ENCODE peak calls at places on chromosomes 2 and 18, in four cellular contexts. M, Y, U and E are unnamed samples.

GRCh38 chr2:96174251-96175144 is 29.3 kb upstream of the DUSP2 start:
- DNase-seq in M (peak), Y (no peak), U (peak), E (peak)

GRCh38 chr2:234145511-234145910 is 95.0 kb downstream of the SPP2 start:
- DNase-seq in M (no peak), Y (no peak), U (no peak), E (no peak)

GRCh38 chr2:36367497-36368353 is 12.1 kb downstream of the CRIM1 start:
- DNase-seq in M (no peak), Y (no peak), U (peak), E (no peak)

GRCh38 chr2:141055526-141055925 is 1075.3 kb downstream of the LRP1B start:
- DNase-seq in M (no peak), Y (no peak), U (no peak), E (no peak)

GRCh38 chr18:59057493-59057795 is 82.2 kb upstream of the SEC11C start:
- DNase-seq in M (no peak), Y (no peak), U (no peak), E (no peak)

GRCh38 chr2:125870746-125871145 is 785.2 kb upstream of the GYPC start:
- DNase-seq in M (no peak), Y (no peak), U (no peak), E (no peak)

GRCh38 chr2:149169653-149170052 is 131.2 kb downstream of the LYPD6B start:
- DNase-seq in M (no peak), Y (no peak), U (no peak), E (no peak)

GRCh38 chr2:100865819-100866462 is 46.0 kb downstream of the NPAS2 start:
- DNase-seq in M (peak), Y (no peak), U (peak), E (no peak)

GRCh38 chr2:26086155-26086634 is 52.3 kb downstream of the RAB10 start:
- DNase-seq in M (no peak), Y (peak), U (no peak), E (no peak)

GRCh38 chr2:120779781-120780283 is 44.2 kb downstream of the GLI2 start:
- DNase-seq in M (no peak), Y (no peak), U (no peak), E (peak)

GRCh38 chr2:36356199-36356989 is 816 bp downstream of the CRIM1 start:
- DNase-seq in M (no peak), Y (no peak), U (no peak), E (no peak)

GRCh38 chr18:39799010-39799409 is 2156.0 kb upstream of the PIK3C3 start:
- DNase-seq in M (peak), Y (no peak), U (no peak), E (no peak)

GRCh38 chr2:214699236-214699635 is 110.2 kb downstream of the BARD1 start:
- DNase-seq in M (no peak), Y (no peak), U (no peak), E (no peak)

GRCh38 chr2:195543902-195544894 is 112.8 kb upstream of the SLC39A10 start:
- DNase-seq in M (peak), Y (no peak), U (peak), E (no peak)

GRCh38 chr2:9085353-9085752 is 81.9 kb upstream of the MBOAT2 start:
- DNase-seq in M (no peak), Y (no peak), U (no peak), E (no peak)

GRCh38 chr2:157593411-157593810 is 35.3 kb downstream of the ACVR1C start:
- DNase-seq in M (no peak), Y (no peak), U (no peak), E (no peak)

GRCh38 chr18:11380968-11381367 is 228.4 kb upstream of the SLC35G4 start:
- DNase-seq in M (no peak), Y (no peak), U (no peak), E (no peak)

GRCh38 chr2:237459741-237460174 is 27.3 kb upstream of the MLPH start:
- DNase-seq in M (no peak), Y (no peak), U (no peak), E (no peak)

DNA sequence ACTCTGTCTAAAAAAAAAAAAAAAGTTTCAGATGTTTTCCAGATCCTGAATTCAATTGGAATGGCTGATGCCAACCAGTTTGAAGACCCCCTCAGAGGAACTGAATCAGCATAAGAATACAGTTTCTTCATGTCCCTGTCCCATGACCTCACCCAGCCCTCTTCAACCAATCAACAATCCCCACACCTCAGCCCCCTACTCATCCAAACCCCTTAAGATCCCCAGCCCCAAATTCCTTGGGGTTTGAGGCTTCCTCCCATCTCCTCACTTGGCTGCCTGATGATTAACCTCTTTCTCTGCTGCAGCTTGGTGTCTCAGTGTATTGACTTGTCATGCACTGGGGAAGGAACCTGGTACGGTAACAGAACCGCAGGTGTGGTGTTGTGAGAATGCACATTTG is 97.6 kb upstream of the CABLES1 start:
- DNase-seq in M (no peak), Y (no peak), U (no peak), E (no peak)
- TF ChIP-seq POLR2AphosphoS2 in M (no peak), Y (no peak), U (no peak), E (no peak)

DNA sequence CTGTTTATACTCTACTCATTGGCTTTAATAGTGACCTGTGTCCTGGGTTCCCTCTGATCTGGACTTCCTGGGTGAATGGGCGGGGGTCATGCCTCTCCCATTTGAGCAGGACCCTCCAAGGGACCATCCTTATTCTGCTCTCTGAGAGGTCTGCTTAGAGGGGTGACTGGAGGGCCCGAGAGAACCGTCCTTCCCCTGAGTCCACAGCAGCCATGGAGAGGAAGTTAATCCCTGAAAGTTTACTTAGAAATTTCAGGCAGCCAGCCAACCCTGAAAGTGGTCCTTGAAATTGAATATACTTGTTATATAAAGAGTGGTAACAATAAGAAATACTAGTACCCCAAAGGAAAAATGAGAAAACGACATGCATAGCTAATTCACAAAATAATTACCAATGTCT is 226.1 kb downstream of the DYSF start:
- DNase-seq in M (no peak), Y (no peak), U (no peak), E (no peak)
- TF ChIP-seq SMC3 in M (no peak), Y (no peak), U (no peak), E (no peak)

GRCh38 chr2:102256281-102256680 is 55.1 kb upstream of the IL1RL1 start:
- DNase-seq in M (no peak), Y (no peak), U (no peak), E (no peak)
- TF ChIP-seq POLR2AphosphoS2 in M (no peak), Y (no peak), U (no peak), E (no peak)

GRCh38 chr18:1593091-1593490 is 688.4 kb downstream of the ADCYAP1 start:
- DNase-seq in M (no peak), Y (no peak), U (no peak), E (no peak)
- TF ChIP-seq SMC3 in M (no peak), Y (no peak), U (no peak), E (no peak)

DNA sequence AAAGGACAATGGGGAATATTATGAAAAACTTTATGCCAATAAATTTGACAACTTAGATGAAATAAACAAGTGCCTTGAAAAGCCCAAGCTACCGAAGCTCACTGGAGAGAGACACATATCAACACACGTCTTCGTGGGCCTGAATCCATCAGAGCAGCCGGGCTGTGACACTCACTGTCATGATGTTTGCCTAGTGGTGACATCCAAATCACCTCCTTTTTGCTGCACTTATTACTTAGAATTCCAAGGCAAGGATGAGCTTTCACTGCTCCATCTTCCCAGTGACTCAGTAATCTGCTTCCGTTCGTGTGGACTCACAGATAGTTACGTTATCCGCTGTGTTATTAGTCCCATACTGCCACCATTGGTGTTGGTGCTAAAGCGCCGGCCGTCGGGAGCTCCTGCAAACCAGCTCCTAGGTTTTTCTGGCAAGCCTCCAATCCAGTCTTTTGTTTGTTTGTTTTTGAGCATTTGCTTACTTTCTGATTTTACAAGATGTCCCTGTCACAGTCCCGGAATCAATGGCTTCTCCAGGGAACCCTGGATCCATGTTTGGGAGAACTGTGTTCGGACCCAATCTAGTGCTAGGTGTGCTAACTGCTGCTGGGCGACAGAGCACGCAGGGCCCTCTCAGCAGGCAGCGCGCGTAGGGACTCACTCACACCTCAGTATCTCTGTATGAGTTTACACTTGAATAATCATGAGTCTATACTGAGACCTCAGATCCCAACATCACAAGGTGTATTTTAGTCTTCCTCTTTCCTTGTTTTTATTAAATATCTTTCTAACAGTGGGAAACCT is 42.7 kb downstream of the HDAC4 start:
- DNase-seq in M (no peak), Y (no peak), U (no peak), E (no peak)
- TF ChIP-seq POLR2AphosphoS2 in M (no peak), Y (no peak), U (no peak), E (no peak)